ENCODE peak calls at places on chromosome 6, in six cellular contexts. Q is WTC11, F is H1, T is A549, V is HepG2, Y is K562. J is an unnamed sample.

GRCh38 chr6:1131285-1132079 is 180.4 kb upstream of the FOXQ1 start:
- DNase-seq in Y (no peak), Q (no peak), F (no peak), V (peak), T (no peak), J (no peak)

GRCh38 chr6:139644821-139645220 is 270.4 kb upstream of the CITED2 start:
- DNase-seq in Q (no peak), Y (no peak), F (no peak), V (no peak), T (no peak), J (no peak)

GRCh38 chr6:33160728-33161323 is 31.4 kb downstream of the COL11A2 start:
- DNase-seq in Q (peak), F (no peak), V (no peak), T (no peak), Y (no peak), J (peak)

GRCh38 chr6:20096506-20096905 is 115.8 kb downstream of the MBOAT1 start:
- DNase-seq in Y (no peak), F (no peak), V (no peak), Q (no peak), T (no peak), J (no peak)

GRCh38 chr6:101401792-101402617 is 8.5 kb downstream of the GRIK2 start:
- DNase-seq in Y (no peak), Q (peak), T (no peak), F (peak), V (no peak), J (no peak)

GRCh38 chr6:47633141-47633540 is 65.2 kb upstream of the ADGRF4 start:
- DNase-seq in Q (no peak), Y (no peak), F (no peak), T (no peak), V (no peak), J (no peak)

GRCh38 chr6:56693246-56693607 is 50.5 kb upstream of the DST start:
- DNase-seq in T (no peak), V (peak), Y (no peak), Q (no peak), F (no peak), J (no peak)

GRCh38 chr6:36839819-36840379 is 655 bp upstream of the CPNE5 start:
- DNase-seq in V (no peak), Q (peak), T (peak), Y (peak), F (peak), J (no peak)

GRCh38 chr6:130617658-130618057 is 209.5 kb upstream of the SMLR1 start:
- DNase-seq in Q (no peak), T (no peak), Y (no peak), V (no peak), F (no peak), J (no peak)

GRCh38 chr6:99016355-99016754 is 68.6 kb upstream of the FBXL4 start:
- DNase-seq in F (no peak), Q (no peak), V (no peak), T (no peak), Y (no peak), J (no peak)

GRCh38 chr6:159853735-159854134 is 37.1 kb upstream of the MAS1 start:
- DNase-seq in F (no peak), V (no peak), Q (no peak), T (no peak), Y (no peak), J (no peak)

GRCh38 chr6:43771858-43772570 is 2.0 kb downstream of the VEGFA start:
- DNase-seq in T (peak), Q (peak), F (peak), V (peak), Y (peak), J (peak)

GRCh38 chr6:30043744-30044143 is 17.3 kb upstream of the POLR1H start:
- DNase-seq in Y (no peak), F (no peak), Q (no peak), V (no peak), T (no peak), J (no peak)

GRCh38 chr6:144122861-144123260 is 27.5 kb upstream of the STX11 start:
- DNase-seq in Y (no peak), V (no peak), F (no peak), Q (no peak), T (no peak), J (no peak)

GRCh38 chr6:109379706-109380105 is 2.6 kb downstream of the CD164 start:
- DNase-seq in Y (no peak), T (no peak), Q (no peak), F (no peak), V (no peak), J (no peak)

GRCh38 chr6:166678426-166678825 is 51.4 kb upstream of the RPS6KA2 start:
- DNase-seq in F (no peak), Q (no peak), V (peak), T (peak), Y (no peak), J (no peak)

GRCh38 chr6:32154514-32155161 is 697 bp downstream of the PPT2 start:
- DNase-seq in Y (peak), F (peak), Q (peak), T (peak), V (peak), J (peak)

GRCh38 chr6:136956590-136957573 is 34.8 kb downstream of the SLC35D3 start:
- DNase-seq in F (peak), T (no peak), Y (no peak), V (no peak), Q (peak), J (no peak)

GRCh38 chr6:33023536-33023935 is 14.1 kb upstream of the HLA-DOA start:
- DNase-seq in Q (no peak), V (no peak), T (no peak), Y (no peak), F (no peak), J (no peak)

GRCh38 chr6:162964703-162965140 is 236.9 kb downstream of the PACRG start:
- DNase-seq in Y (no peak), V (no peak), Q (no peak), F (no peak), T (no peak), J (no peak)

GRCh38 chr6:100202417-100203194 is 208.6 kb upstream of the MCHR2 start:
- DNase-seq in V (no peak), Y (no peak), F (no peak), T (peak), Q (no peak), J (peak)

GRCh38 chr6:109998159-109998785 is 20.2 kb downstream of the GPR6 start:
- DNase-seq in Y (no peak), T (no peak), Q (no peak), F (no peak), V (no peak), J (no peak)

GRCh38 chr6:169190144-169190584 is 63.5 kb downstream of the THBS2 start:
- DNase-seq in V (no peak), Q (no peak), Y (no peak), T (no peak), F (no peak), J (no peak)

GRCh38 chr6:49892280-49892679 is 25.9 kb upstream of the CRISP1 start:
- DNase-seq in T (no peak), Q (no peak), Y (no peak), F (no peak), V (no peak), J (no peak)

GRCh38 chr6:96202571-96202970 is 186.8 kb downstream of the FUT9 start:
- DNase-seq in T (no peak), Y (no peak), V (no peak), Q (no peak), F (no peak), J (no peak)

GRCh38 chr6:35590622-35591066 is 77.9 kb upstream of the TULP1 start:
- DNase-seq in V (no peak), F (no peak), Y (no peak), T (no peak), Q (no peak), J (peak)

GRCh38 chr6:1500874-1501273 is 108.8 kb upstream of the FOXC1 start:
- DNase-seq in Q (no peak), V (no peak), T (no peak), Y (no peak), F (no peak), J (no peak)

GRCh38 chr6:5765141-5765760 is 241.5 kb downstream of the NRN1 start:
- DNase-seq in T (no peak), Y (no peak), F (no peak), Q (no peak), V (no peak), J (no peak)

GRCh38 chr6:63425493-63425892 is 105.7 kb upstream of the LGSN start:
- DNase-seq in F (no peak), V (no peak), Q (no peak), T (no peak), Y (no peak), J (no peak)

GRCh38 chr6:4928426-4928825 is 75.4 kb downstream of the RPP40 start:
- DNase-seq in T (no peak), F (no peak), Y (peak), Q (no peak), V (no peak), J (no peak)

GRCh38 chr6:163780993-163781392 is 366.5 kb downstream of the QKI start:
- DNase-seq in V (no peak), Q (peak), Y (no peak), T (no peak), F (no peak), J (no peak)

GRCh38 chr6:31947864-31948263 is 2.0 kb downstream of the CFB start:
- DNase-seq in Q (no peak), Y (no peak), T (no peak), V (no peak), F (no peak), J (no peak)

GRCh38 chr6:111481836-111482235 is 1.2 kb downstream of the REV3L start:
- DNase-seq in Y (no peak), Q (no peak), V (peak), T (no peak), F (no peak), J (peak)

GRCh38 chr6:66226099-66226498 is 519.1 kb upstream of the EYS start:
- DNase-seq in Q (no peak), V (no peak), F (no peak), Y (no peak), T (no peak), J (no peak)
- TF ChIP-seq JUN in Q (no peak), V (no peak), F (no peak), Y (no peak), T (no peak), J (no peak)

DNA sequence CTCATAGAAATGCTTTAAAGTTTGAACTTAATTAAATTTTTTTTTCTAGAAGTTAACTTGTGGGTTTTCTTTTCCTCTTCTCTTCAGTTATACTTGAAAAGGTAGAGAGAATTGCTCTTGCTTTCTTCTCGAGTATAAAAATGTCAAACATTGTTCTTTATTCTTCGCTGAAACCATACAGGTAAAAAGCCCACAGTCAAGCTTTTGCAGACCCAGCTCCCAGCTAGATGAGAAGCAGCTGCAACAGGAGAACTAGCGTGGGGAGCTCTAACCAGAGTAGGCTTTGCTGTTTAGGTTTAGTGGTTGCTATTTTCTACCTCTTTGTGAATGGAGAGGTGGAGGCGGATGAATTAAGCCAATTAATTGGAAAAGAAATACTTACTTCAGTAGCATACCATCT is 102.7 kb downstream of the JARID2 start:
- DNase-seq in Q (no peak), T (no peak), F (no peak), Y (no peak), V (no peak), J (no peak)
- TF ChIP-seq JUN in Q (no peak), T (no peak), F (no peak), Y (no peak), V (no peak), J (no peak)

DNA sequence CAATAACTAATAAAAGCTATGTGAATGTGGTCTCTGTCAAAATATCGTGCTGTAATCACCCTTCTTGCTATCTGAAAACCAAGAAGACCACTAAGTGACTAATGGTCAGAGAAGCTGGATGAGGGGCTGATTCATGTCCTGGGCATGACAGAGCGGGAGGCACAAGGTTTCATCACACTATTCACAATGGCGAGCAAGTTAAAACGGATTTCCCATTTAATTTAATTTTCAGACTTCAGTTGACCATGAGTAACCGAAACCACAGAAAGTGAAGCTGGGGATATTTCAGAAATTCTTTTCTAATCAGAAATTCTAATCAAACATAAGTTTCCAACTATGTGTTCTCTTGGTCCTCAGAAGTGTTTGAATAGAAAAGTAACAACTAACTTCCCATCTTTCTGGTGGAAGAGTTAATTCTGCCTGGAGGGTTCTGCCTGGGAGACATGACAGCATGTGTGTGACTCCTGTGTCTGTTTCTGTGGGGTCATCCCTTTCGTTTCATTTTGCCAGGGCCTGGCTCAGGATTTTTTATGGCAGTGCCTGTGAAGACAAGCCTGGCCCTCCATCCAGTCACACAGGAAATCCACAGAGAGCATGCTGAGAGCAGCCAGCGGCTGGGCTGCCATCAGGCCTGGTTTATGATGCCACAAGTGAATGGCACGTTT is 98.9 kb downstream of the FAM120B start:
- DNase-seq in F (no peak), T (no peak), V (no peak), Q (no peak), Y (no peak), J (peak)
- TF ChIP-seq JUN in F (no peak), T (no peak), V (no peak), Q (no peak), Y (no peak), J (peak)

GRCh38 chr6:134198093-134198492 is 119.8 kb downstream of the SGK1 start:
- DNase-seq in F (no peak), T (peak), Y (no peak), V (peak), Q (no peak), J (no peak)
- TF ChIP-seq JUN in F (no peak), T (peak), Y (no peak), V (peak), Q (no peak), J (no peak)

DNA sequence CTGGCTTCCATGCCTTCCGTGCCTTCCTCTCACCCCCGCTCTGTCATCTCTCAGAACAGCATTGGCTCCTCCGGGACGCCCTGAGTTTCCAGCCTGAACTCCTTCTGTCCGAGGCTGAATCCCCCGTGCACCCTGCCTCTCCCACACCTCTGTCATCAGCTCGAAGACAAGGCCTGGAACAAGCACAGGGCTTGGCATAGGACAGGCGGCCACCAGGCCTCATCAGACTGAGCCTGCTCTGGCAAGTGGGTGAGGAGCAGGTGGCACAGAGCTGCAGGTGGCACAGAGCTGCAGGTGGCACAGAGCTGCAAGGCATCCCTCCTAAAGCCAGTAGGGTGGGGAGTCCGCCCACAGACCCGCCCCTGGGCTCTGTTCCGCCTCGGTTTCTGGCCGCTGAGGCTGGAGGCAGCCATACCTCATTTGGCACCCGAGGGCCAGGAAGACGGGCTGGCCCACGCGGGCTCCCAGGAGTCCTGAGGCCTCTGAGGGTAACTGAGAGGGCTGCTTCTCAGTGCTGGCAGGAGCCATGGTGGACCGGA is 60.2 kb downstream of the EZR start:
- DNase-seq in F (no peak), V (no peak), T (no peak), Q (no peak), Y (no peak), J (no peak)
- TF ChIP-seq JUN in F (no peak), V (no peak), T (no peak), Q (no peak), Y (no peak), J (no peak)

GRCh38 chr6:148517518-148517917 is 174.9 kb downstream of the SASH1 start:
- DNase-seq in Y (no peak), Q (no peak), F (no peak), T (no peak), V (no peak), J (no peak)
- TF ChIP-seq JUN in Y (no peak), Q (no peak), F (no peak), T (no peak), V (no peak), J (no peak)

GRCh38 chr6:41367700-41368099 is 32.3 kb downstream of the NCR2 start:
- DNase-seq in Y (peak), V (peak), T (peak), Q (peak), F (peak), J (peak)
- TF ChIP-seq JUN in Y (no peak), V (no peak), T (no peak), Q (no peak), F (no peak), J (no peak)

DNA sequence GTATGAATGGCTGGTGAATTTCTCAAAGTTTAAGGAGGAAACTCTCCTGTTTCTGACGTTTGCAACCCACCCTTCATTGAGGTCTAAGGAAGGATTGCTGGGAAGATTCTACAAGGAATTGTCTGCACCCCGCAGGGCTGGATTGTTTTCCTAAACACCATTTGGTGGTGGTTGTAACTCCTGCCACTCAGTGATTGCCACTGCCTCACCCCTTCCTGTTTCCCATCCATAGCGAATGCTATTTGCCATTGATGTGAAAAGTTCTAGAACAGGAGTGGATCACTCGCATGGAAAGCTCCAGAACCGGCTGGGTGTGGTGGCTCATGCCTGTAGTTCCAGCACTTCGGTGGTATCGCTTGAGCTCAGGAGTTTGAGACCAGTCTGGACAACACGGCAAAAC is 8.7 kb upstream of the DSP start:
- DNase-seq in Q (peak), Y (no peak), F (no peak), T (no peak), V (no peak), J (no peak)
- TF ChIP-seq JUN in Q (no peak), Y (no peak), F (no peak), T (no peak), V (no peak), J (no peak)

DNA sequence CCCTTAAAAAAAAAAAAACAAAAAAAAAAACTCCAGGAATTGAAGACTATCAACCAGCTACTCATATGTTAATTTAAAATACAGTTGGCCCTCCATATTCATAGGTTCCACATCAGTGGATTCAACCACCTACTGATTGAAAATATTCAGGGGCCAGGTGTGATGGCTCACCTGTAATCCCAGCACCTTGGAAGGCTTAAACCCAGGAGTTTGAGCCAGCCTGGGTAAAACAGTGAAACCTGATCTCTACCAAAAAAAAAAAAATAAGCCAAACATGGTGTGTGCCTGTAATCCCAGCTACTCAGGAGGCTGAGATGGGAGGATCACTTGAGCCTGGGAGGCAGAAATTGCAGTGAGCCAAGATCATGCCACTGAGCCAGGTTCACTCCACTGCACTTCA is 72.4 kb upstream of the SMIM8 start:
- DNase-seq in Y (no peak), V (no peak), F (no peak), T (no peak), Q (no peak), J (no peak)
- TF ChIP-seq JUN in Y (no peak), V (no peak), F (no peak), T (no peak), Q (no peak), J (no peak)